ENCODE peak calls at places on chromosomes 7 and 10, in nine cellular contexts. Y, A, R, I, D, E, F, W and M are unnamed samples.

GRCh38 chr7:112510032-112510742 is 29.4 kb downstream of the LSMEM1 start:
- DNase-seq in Y (no peak), A (no peak), R (no peak), I (no peak), D (no peak), E (no peak), F (peak; percentile 48), W (peak; percentile 53), M (no peak)

GRCh38 chr10:125691160-125691981 is 8.4 kb upstream of the TEX36 start:
- DNase-seq in Y (no peak), A (no peak), R (no peak), I (no peak), D (no peak), E (no peak), F (peak; percentile 74), W (no peak), M (no peak)

GRCh38 chr7:32881074-32881982 is 10.2 kb downstream of the KBTBD2 start:
- DNase-seq in Y (no peak), A (no peak), R (no peak), I (no peak), D (no peak), E (no peak), F (no peak), W (no peak), M (peak; percentile 43)

GRCh38 chr7:88635149-88635548 is 124.4 kb upstream of the ZNF804B start:
- DNase-seq in Y (no peak), A (no peak), R (no peak), I (no peak), D (no peak), E (no peak), F (no peak), W (no peak), M (no peak)

GRCh38 chr7:44141221-44141850 is at the start of gene MYL7:
- DNase-seq in Y (no peak), A (no peak), R (peak; percentile 24), I (no peak), D (no peak), E (no peak), F (no peak), W (no peak), M (no peak)

GRCh38 chr7:149240637-149241036 is 1.2 kb downstream of the ZNF212 start:
- DNase-seq in Y (no peak), A (no peak), R (no peak), I (no peak), D (no peak), E (no peak), F (no peak), W (no peak), M (no peak)

GRCh38 chr7:140719711-140720110 is 23.2 kb downstream of the NDUFB2 start:
- DNase-seq in Y (no peak), A (no peak), R (no peak), I (no peak), D (no peak), E (no peak), F (peak; percentile 44), W (no peak), M (no peak)

GRCh38 chr10:58064714-58065528 is 202.8 kb downstream of the IPMK start:
- DNase-seq in Y (peak; percentile 65), A (no peak), R (no peak), I (no peak), D (peak; percentile 19), E (no peak), F (peak; percentile 92), W (no peak), M (peak; percentile 58)

GRCh38 chr10:98088186-98088971 is 46.1 kb upstream of the R3HCC1L start:
- DNase-seq in Y (no peak), A (no peak), R (peak; percentile 82), I (no peak), D (no peak), E (no peak), F (no peak), W (no peak), M (peak; percentile 38)

GRCh38 chr10:76492026-76492425 is 1060.6 kb downstream of the LRMDA start:
- DNase-seq in Y (no peak), A (no peak), R (no peak), I (no peak), D (no peak), E (no peak), F (peak; percentile 32), W (peak; percentile 96), M (no peak)

GRCh38 chr7:41977165-41977651 is 259.8 kb downstream of the GLI3 start:
- DNase-seq in Y (peak; percentile 64), A (no peak), R (peak; percentile 63), I (no peak), D (peak; percentile 12), E (no peak), F (peak; percentile 67), W (no peak), M (peak; percentile 24)

GRCh38 chr7:128036226-128036940 is 5.1 kb upstream of the LRRC4 start:
- DNase-seq in Y (no peak), A (no peak), R (no peak), I (no peak), D (no peak), E (no peak), F (no peak), W (no peak), M (no peak)

GRCh38 chr10:97498841-97499560 is at the start of gene UBTD1:
- DNase-seq in Y (peak; percentile 81), A (peak; percentile 76), R (peak; percentile 78), I (peak; percentile 34), D (no peak), E (peak; percentile 27), F (no peak), W (no peak), M (peak; percentile 57)

GRCh38 chr10:86329093-86329710 is 37.4 kb downstream of the GRID1 start:
- DNase-seq in Y (no peak), A (no peak), R (no peak), I (no peak), D (no peak), E (no peak), F (no peak), W (no peak), M (no peak)

GRCh38 chr7:95840953-95841950 is 68.9 kb downstream of the DYNC1I1 start:
- DNase-seq in Y (no peak), A (no peak), R (no peak), I (no peak), D (peak; percentile 8), E (no peak), F (peak; percentile 38), W (no peak), M (peak; percentile 92)

GRCh38 chr7:1979591-1980560 is 252.9 kb downstream of the MAD1L1 start:
- DNase-seq in Y (no peak), A (peak; percentile 53), R (peak; percentile 49), I (no peak), D (no peak), E (no peak), F (no peak), W (peak; percentile 52), M (no peak)

GRCh38 chr7:69134316-69134715 is 464.0 kb upstream of the AUTS2 start:
- DNase-seq in Y (no peak), A (no peak), R (no peak), I (no peak), D (no peak), E (no peak), F (no peak), W (no peak), M (no peak)

GRCh38 chr10:33032354-33033254 is 74.6 kb upstream of the ITGB1 start:
- DNase-seq in Y (no peak), A (no peak), R (no peak), I (no peak), D (peak; percentile 36), E (no peak), F (peak; percentile 100), W (peak; percentile 67), M (no peak)

GRCh38 chr10:62043493-62043938 is 142.0 kb downstream of the ARID5B start:
- DNase-seq in Y (no peak), A (no peak), R (no peak), I (no peak), D (no peak), E (no peak), F (peak; percentile 81), W (peak; percentile 87), M (no peak)
- H3K4me1 ChIP-seq in Y (peaks cover 74% of the 10 kb centered on the region), A (no peaks in the 10 kb centered on the region), R (peaks cover 42% of the 10 kb centered on the region), I (peaks cover 97% of the 10 kb centered on the region), D (peaks cover 10% of the 10 kb centered on the region), E (peaks cover 95% of the 10 kb centered on the region), F (peaks cover 75% of the 10 kb centered on the region), W (peaks cover 57% of the 10 kb centered on the region), M (peaks cover 36% of the 10 kb centered on the region)

DNA sequence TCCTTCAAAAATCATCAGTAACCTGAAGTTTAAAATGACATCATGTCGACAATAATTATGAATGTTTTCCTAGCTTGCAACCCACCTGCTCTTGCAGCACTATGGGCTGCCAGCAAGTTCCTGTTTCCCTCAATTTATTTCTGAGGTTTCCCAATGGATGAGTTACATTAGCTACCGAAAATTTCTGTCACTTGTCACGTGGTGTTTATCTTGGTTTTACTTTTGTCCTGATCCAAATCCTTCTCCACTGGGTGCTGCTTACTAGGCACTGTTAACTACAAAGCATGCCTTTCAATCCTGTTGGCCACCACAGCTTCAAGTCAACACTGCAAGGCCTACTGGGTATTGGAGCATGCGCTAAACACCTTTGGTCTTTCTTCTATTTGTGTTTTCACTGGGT is 31.5 kb downstream of the GIMAP8 start:
- DNase-seq in Y (no peak), A (no peak), R (no peak), I (no peak), D (no peak), E (no peak), F (no peak), W (no peak), M (no peak)
- H3K27ac ChIP-seq in Y (no peak overlapping the region), A (no peak overlapping the region), R (peak overlapping the region; percentile 23), I (peak overlapping the region; percentile 78), D (no peak overlapping the region), E (peak overlapping the region; percentile 71), F (no peak overlapping the region), W (no peak overlapping the region), M (no peak overlapping the region)

GRCh38 chr10:35423505-35424306 is 87.4 kb downstream of the CCNY start:
- DNase-seq in Y (no peak), A (no peak), R (no peak), I (no peak), D (no peak), E (no peak), F (peak; percentile 97), W (peak; percentile 51), M (no peak)

GRCh38 chr10:35426657-35427056 is 90.3 kb downstream of the CCNY start:
- DNase-seq in Y (no peak), A (no peak), R (no peak), I (no peak), D (no peak), E (no peak), F (no peak), W (no peak), M (no peak)

GRCh38 chr10:35422236-35422635 is 85.9 kb downstream of the CCNY start:
- DNase-seq in Y (no peak), A (no peak), R (no peak), I (no peak), D (no peak), E (no peak), F (peak; percentile 48), W (no peak), M (no peak)

GRCh38 chr10:35425596-35425995 is 89.3 kb downstream of the CCNY start:
- DNase-seq in Y (no peak), A (no peak), R (no peak), I (no peak), D (no peak), E (no peak), F (peak; percentile 46), W (no peak), M (no peak)

GRCh38 chr10:35424680-35425285 is 88.5 kb downstream of the CCNY start:
- DNase-seq in Y (no peak), A (no peak), R (no peak), I (no peak), D (no peak), E (no peak), F (no peak), W (no peak), M (no peak)
- H3K4me1 ChIP-seq in Y (peaks cover 8% of the 10 kb centered on the region), A (peaks cover 13% of the 10 kb centered on the region), R (peaks cover 54% of the 10 kb centered on the region), I (no peaks in the 10 kb centered on the region), D (peaks cover 27% of the 10 kb centered on the region), E (peaks cover 21% of the 10 kb centered on the region), F (peaks cover 56% of the 10 kb centered on the region), W (peaks cover 44% of the 10 kb centered on the region), M (peaks cover 10% of the 10 kb centered on the region)

GRCh38 chr10:52216852-52217251 is 97.2 kb upstream of the DKK1 start:
- DNase-seq in Y (peak; percentile 20), A (no peak), R (no peak), I (no peak), D (no peak), E (no peak), F (peak; percentile 92), W (no peak), M (peak; percentile 92)
- H3K27ac ChIP-seq in Y (no peak overlapping the region), A (no peak overlapping the region), R (peak overlapping the region; percentile 79), I (no peak overlapping the region), D (no peak overlapping the region), E (no peak overlapping the region), F (peak overlapping the region; percentile 65), W (peak overlapping the region; percentile 34), M (peak overlapping the region; percentile 50)